ENCODE peak calls at places on chromosomes 3 and 15, in seven cellular contexts. H is HepG2, N is SK-N-SH, J is K562, S is GM12878, F is HCT116, C is H1. G is an unnamed sample.

GRCh38 chr15:80068578-80068977 is 9.1 kb downstream of the ZFAND6 start:
- DNase-seq in J (no peak), S (no peak), F (no peak), N (no peak), C (no peak), H (no peak), G (no peak)

GRCh38 chr3:160001850-160002623 is 13.4 kb downstream of the IL12A start:
- DNase-seq in F (no peak), H (no peak), S (no peak), C (no peak), J (no peak), N (no peak), G (no peak)

GRCh38 chr3:29412117-29412516 is 131.2 kb downstream of the RBMS3 start:
- DNase-seq in F (no peak), C (no peak), N (no peak), H (no peak), J (no peak), S (peak; percentile 26), G (no peak)

GRCh38 chr3:43317461-43318316 is 31.3 kb downstream of the SNRK start:
- DNase-seq in S (no peak), H (peak; percentile 70), C (no peak), J (no peak), F (no peak), N (no peak), G (no peak)

GRCh38 chr15:38514601-38515000 is 50.0 kb downstream of the RASGRP1 start:
- DNase-seq in H (no peak), C (no peak), N (peak; percentile 50), F (no peak), J (no peak), S (peak; percentile 74), G (no peak)

GRCh38 chr3:114093596-114093995 is 37.1 kb downstream of the QTRT2 start:
- DNase-seq in F (peak; percentile 4), J (peak; percentile 7), S (no peak), N (peak; percentile 9), H (no peak), C (no peak), G (no peak)

GRCh38 chr15:93694038-93694437 is 537.3 kb upstream of the MCTP2 start:
- DNase-seq in J (no peak), H (no peak), S (no peak), C (no peak), N (no peak), F (no peak), G (no peak)

GRCh38 chr3:113867506-113867905 is 28.9 kb downstream of the GRAMD1C start:
- DNase-seq in H (no peak), C (no peak), F (peak; percentile 7), N (no peak), S (no peak), J (no peak), G (no peak)

GRCh38 chr3:24136624-24137310 is 191.7 kb downstream of the NR1D2 start:
- DNase-seq in N (no peak), J (no peak), H (no peak), F (no peak), C (no peak), S (no peak), G (no peak)

GRCh38 chr15:39856357-39856756 is 63.7 kb downstream of the GPR176 start:
- DNase-seq in N (no peak), S (no peak), J (no peak), C (no peak), F (no peak), H (no peak), G (no peak)

GRCh38 chr3:123652346-123652984 is 67.6 kb upstream of the HACD2 start:
- DNase-seq in F (peak; percentile 18), J (peak; percentile 71), H (peak; percentile 62), S (no peak), C (peak; percentile 44), N (peak; percentile 89), G (peak; percentile 74)

GRCh38 chr3:55491296-55491816 is 4.2 kb upstream of the WNT5A start:
- DNase-seq in N (no peak), H (no peak), F (no peak), S (no peak), J (no peak), C (no peak), G (no peak)

GRCh38 chr3:174221155-174221554 is 638.0 kb upstream of the NAALADL2 start:
- DNase-seq in J (no peak), F (no peak), C (no peak), S (no peak), N (peak; percentile 33), H (no peak), G (peak; percentile 45)

GRCh38 chr3:115864912-115865311 is 241.6 kb downstream of the GAP43 start:
- DNase-seq in N (no peak), F (no peak), S (no peak), J (no peak), H (no peak), C (no peak), G (no peak)

GRCh38 chr3:38575279-38575843 is 74.1 kb downstream of the SCN5A start:
- DNase-seq in C (no peak), S (no peak), F (no peak), J (no peak), N (no peak), H (no peak), G (no peak)

GRCh38 chr3:72555714-72556113 is 292.5 kb downstream of the SHQ1 start:
- DNase-seq in F (no peak), H (no peak), N (no peak), J (no peak), C (no peak), S (no peak), G (no peak)

GRCh38 chr3:127064391-127065137 is 81.6 kb downstream of the PLXNA1 start:
- DNase-seq in H (no peak), J (no peak), C (no peak), N (no peak), F (peak; percentile 29), S (no peak), G (no peak)

GRCh38 chr3:100317928-100318327 is 16.6 kb upstream of the NIT2 start:
- DNase-seq in J (no peak), C (no peak), H (no peak), S (no peak), F (no peak), N (no peak), G (no peak)

GRCh38 chr3:100319951-100320350 is 14.6 kb upstream of the NIT2 start:
- DNase-seq in S (no peak), N (no peak), F (no peak), J (no peak), C (no peak), H (no peak), G (no peak)

GRCh38 chr3:100311011-100311410 is 23.5 kb upstream of the NIT2 start:
- DNase-seq in C (no peak), J (no peak), N (no peak), S (no peak), F (no peak), H (no peak), G (no peak)

GRCh38 chr3:100316656-100317069 is 17.9 kb upstream of the NIT2 start:
- DNase-seq in N (peak; percentile 45), J (peak; percentile 23), H (peak; percentile 39), C (no peak), S (no peak), F (peak; percentile 46), G (no peak)
- TF ChIP-seq JUND in N (no peak), J (no peak), H (no peak), C (no peak), S (no peak), F (no peak), G (no peak)

GRCh38 chr15:100694381-100695012 is 92.1 kb downstream of the ASB7 start:
- DNase-seq in J (no peak), H (no peak), F (no peak), N (no peak), C (no peak), S (no peak), G (no peak)
- TF ChIP-seq JUND in J (no peak), H (no peak), F (no peak), N (no peak), C (no peak), S (no peak), G (no peak)

DNA sequence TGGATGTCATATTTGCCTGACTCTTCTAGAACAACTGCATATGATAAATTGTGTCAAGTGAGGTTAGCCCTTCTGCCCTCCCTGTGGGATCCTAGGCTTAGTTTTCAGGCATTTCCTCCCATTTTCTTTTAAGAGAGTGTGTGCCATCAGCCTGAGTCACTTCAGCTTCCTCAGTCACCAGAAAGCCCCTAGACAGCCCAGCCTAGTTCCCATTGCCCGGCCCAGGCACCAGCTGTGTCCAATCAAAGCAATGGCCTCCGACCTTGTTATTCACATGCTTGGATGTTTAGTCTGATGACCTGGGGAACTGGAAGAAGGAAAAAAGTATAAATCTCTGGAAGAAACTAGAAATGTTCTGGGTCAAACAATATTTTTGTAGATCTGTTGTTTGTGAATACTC is 221.9 kb upstream of the LRIG1 start:
- DNase-seq in F (no peak), S (no peak), C (no peak), H (no peak), N (no peak), J (no peak), G (no peak)
- TF ChIP-seq JUND in F (no peak), S (no peak), C (no peak), H (no peak), N (no peak), J (no peak), G (no peak)

GRCh38 chr3:45787551-45787950 is 8.8 kb downstream of the SLC6A20 start:
- DNase-seq in F (no peak), C (no peak), H (no peak), J (no peak), N (no peak), S (no peak), G (no peak)
- TF ChIP-seq JUND in F (no peak), C (no peak), H (no peak), J (no peak), N (no peak), S (no peak), G (no peak)

DNA sequence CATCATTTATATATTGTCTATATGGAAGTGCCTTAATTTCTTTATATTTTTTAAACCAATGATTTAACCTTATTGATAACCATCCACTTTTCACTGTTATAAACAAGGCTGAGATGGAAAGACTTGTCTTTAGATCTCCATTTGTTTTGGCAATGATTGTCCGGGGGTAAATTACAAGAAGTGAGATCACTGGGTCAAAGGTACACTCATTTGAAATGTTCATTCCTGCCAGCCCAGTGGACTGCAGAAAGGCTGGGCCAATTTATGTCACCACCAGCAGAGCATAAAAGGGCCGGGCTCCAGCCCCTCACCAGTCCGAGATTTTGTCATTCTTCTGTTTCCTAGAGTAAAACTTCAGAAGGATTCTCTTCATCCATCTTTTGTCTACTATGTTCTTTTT is 93.6 kb upstream of the NEO1 start:
- DNase-seq in S (no peak), J (no peak), C (no peak), H (no peak), F (no peak), N (no peak), G (no peak)
- TF ChIP-seq JUND in S (no peak), J (no peak), C (no peak), H (no peak), F (no peak), N (no peak), G (no peak)

G was measured in T47D.